ENCODE peak calls at places on chromosomes 2 and 18, in seven cellular contexts. T, Z, C, D, G, U and K are unnamed samples.

GRCh38 chr2:120560330-120560729 is 175.3 kb upstream of the GLI2 start:
- DNase-seq in G (no peak), C (no peak), T (no peak), D (no peak), Z (no peak), U (no peak), K (no peak)

GRCh38 chr18:3230401-3231334 is 10.9 kb upstream of the MYOM1 start:
- DNase-seq in D (no peak), U (no peak), G (peak), C (no peak), Z (no peak), T (no peak), K (no peak)

GRCh38 chr2:106183093-106183837 is 10.8 kb downstream of the UXS1 start:
- DNase-seq in Z (no peak), U (no peak), G (no peak), T (no peak), C (no peak), D (no peak), K (no peak)

GRCh38 chr18:37294951-37295350 is 270.6 kb downstream of the CELF4 start:
- DNase-seq in D (no peak), T (no peak), U (no peak), Z (peak), G (peak), C (peak), K (no peak)

GRCh38 chr18:40215981-40216380 is 1739.1 kb upstream of the PIK3C3 start:
- DNase-seq in D (no peak), C (no peak), G (no peak), T (no peak), U (no peak), Z (no peak), K (no peak)

GRCh38 chr2:62266433-62267038 is 70.6 kb downstream of the B3GNT2 start:
- DNase-seq in D (no peak), G (peak), T (no peak), U (no peak), C (no peak), Z (no peak), K (no peak)

GRCh38 chr2:29463181-29463900 is 348.1 kb downstream of the CLIP4 start:
- DNase-seq in U (no peak), T (no peak), D (no peak), G (no peak), C (no peak), Z (no peak), K (no peak)

GRCh38 chr2:94870392-94871225 is 621 bp upstream of the TEKT4 start:
- DNase-seq in C (peak), U (no peak), D (no peak), Z (no peak), T (no peak), G (peak), K (no peak)

GRCh38 chr2:95262896-95263542 is 11.2 kb upstream of the PROM2 start:
- DNase-seq in G (no peak), Z (no peak), T (no peak), D (no peak), C (no peak), U (no peak), K (peak)

GRCh38 chr2:234629596-234629995 is 132.7 kb upstream of the ARL4C start:
- DNase-seq in C (no peak), G (no peak), U (no peak), D (no peak), Z (no peak), T (no peak), K (no peak)
- TF ChIP-seq POLR2AphosphoS5 in C (no peak), G (no peak), U (no peak), D (no peak), Z (no peak), T (no peak), K (no peak)

DNA sequence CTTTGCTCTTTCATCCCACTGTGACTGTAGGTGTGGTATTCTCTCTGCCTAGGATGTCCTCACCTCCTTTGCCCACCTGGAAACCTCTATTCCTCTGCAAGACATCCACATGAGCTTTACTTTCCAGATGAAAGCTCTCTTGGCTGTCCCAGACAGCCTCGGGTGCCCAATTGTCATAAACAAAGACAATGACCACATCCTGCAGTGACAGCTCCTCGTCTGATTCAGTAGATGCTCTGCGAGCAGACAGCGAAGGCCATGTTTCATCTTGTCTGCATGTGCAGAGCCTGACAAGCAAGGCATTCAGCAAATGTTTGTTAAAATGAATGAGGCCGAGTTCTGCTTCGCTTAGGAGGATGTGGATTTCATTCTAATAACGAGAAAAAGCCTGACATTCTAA is 150.8 kb downstream of the MTCL1 start:
- DNase-seq in U (no peak), G (no peak), T (no peak), C (no peak), Z (no peak), D (no peak), K (no peak)
- H3K4me3 ChIP-seq in U (no peak), G (no peak), T (no peak), C (no peak), Z (no peak), D (no peak), K (no peak)

DNA sequence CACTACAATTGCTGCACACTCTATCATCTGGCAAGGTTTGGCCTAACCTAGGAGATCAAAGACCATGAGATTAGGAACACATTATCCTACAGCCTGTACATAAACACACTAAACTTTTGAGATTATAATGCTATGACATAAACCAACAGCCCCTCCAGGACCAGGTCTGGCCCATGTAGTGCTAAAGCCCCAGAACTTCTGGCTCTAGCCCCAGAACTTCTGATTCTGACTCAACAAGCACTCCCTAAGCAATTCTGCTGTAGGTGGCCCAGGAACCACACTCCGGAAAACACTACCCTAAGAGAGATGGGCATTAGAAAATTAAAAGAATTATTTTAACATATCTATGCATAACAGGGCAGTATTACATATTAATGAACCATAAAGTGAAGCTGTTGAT is 369.5 kb upstream of the LYPD1 start:
- DNase-seq in C (no peak), T (no peak), Z (no peak), U (no peak), D (no peak), G (no peak), K (no peak)
- H3K27ac ChIP-seq in C (no peak), T (no peak), Z (no peak), U (no peak), D (no peak), G (no peak), K (no peak)

GRCh38 chr2:162520959-162521358 is 177.0 kb downstream of the GCA start:
- DNase-seq in D (no peak), U (no peak), T (no peak), C (no peak), Z (no peak), G (no peak), K (no peak)

GRCh38 chr2:162524849-162525248 is 180.9 kb downstream of the GCA start:
- DNase-seq in D (no peak), Z (no peak), T (no peak), C (no peak), U (no peak), G (no peak), K (no peak)

GRCh38 chr2:162524192-162524591 is 180.3 kb downstream of the GCA start:
- DNase-seq in T (no peak), D (no peak), U (no peak), C (peak), Z (no peak), G (peak), K (no peak)

GRCh38 chr2:162521871-162522655 is 178.1 kb downstream of the GCA start:
- DNase-seq in U (no peak), T (no peak), G (no peak), D (no peak), C (no peak), Z (no peak), K (no peak)

GRCh38 chr2:162518894-162519293 is 175.0 kb downstream of the GCA start:
- DNase-seq in C (no peak), Z (no peak), D (no peak), U (no peak), G (no peak), T (no peak), K (no peak)
- TF ChIP-seq POLR2AphosphoS5 in C (no peak), Z (no peak), D (no peak), U (no peak), G (no peak), T (no peak), K (no peak)

GRCh38 chr2:119428488-119429224 is 3.0 kb upstream of the TMEM37 start:
- DNase-seq in Z (no peak), U (no peak), G (no peak), T (no peak), D (no peak), C (no peak), K (no peak)

GRCh38 chr2:119429225-119430000 is 2.2 kb upstream of the TMEM37 start:
- DNase-seq in D (no peak), C (no peak), Z (no peak), G (no peak), U (no peak), T (no peak), K (no peak)

GRCh38 chr2:119431976-119432881 is 575 bp downstream of the TMEM37 start:
- DNase-seq in G (peak), Z (peak), U (no peak), C (no peak), T (peak), D (no peak), K (peak)

GRCh38 chr2:119431155-119431975 is at the start of gene TMEM37:
- DNase-seq in C (peak), T (peak), Z (peak), G (peak), D (peak), U (no peak), K (peak)

GRCh38 chr2:119430023-119430498 is 1.6 kb upstream of the TMEM37 start:
- DNase-seq in U (no peak), T (no peak), G (no peak), Z (no peak), D (no peak), C (no peak), K (no peak)
- H3K4me3 ChIP-seq in U (no peak), T (no peak), G (no peak), Z (no peak), D (no peak), C (peak), K (no peak)

GRCh38 chr2:65710779-65711295 is 278.4 kb upstream of the SPRED2 start:
- DNase-seq in U (no peak), G (peak), Z (no peak), C (peak), D (peak), T (no peak), K (peak)

GRCh38 chr2:65708129-65708528 is 275.7 kb upstream of the SPRED2 start:
- DNase-seq in G (no peak), U (no peak), D (no peak), Z (no peak), T (no peak), C (no peak), K (no peak)

GRCh38 chr2:65710356-65710755 is 278.0 kb upstream of the SPRED2 start:
- DNase-seq in T (no peak), C (no peak), G (no peak), Z (no peak), D (no peak), U (no peak), K (no peak)

GRCh38 chr2:65711863-65712262 is 279.5 kb upstream of the SPRED2 start:
- DNase-seq in U (no peak), T (no peak), C (no peak), D (no peak), Z (no peak), G (no peak), K (no peak)

DNA sequence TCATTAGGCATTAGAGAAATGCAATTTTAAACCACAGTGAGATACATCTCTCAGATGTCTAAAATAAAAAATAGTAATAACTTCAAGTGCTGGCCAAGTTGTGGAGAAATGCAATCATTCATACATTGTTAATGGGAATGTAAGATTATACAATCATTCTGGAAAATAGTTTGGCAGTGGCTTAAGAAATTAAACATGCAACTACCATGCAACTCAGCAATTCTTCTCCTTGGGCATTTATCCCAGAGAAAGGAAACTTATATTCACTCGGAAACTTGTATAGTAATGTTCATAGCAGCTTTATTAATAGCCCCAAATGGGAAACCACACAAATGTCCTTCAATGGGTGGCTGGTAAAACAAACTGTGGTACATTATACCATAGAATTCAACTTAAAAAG is 274.0 kb upstream of the SPRED2 start:
- DNase-seq in U (no peak), D (no peak), C (no peak), Z (no peak), G (no peak), T (no peak), K (no peak)
- H3K27ac ChIP-seq in U (no peak), D (no peak), C (no peak), Z (no peak), G (no peak), T (no peak), K (no peak)